ENCODE peak calls at places on chromosomes 11 and 22, in seven cellular contexts. B, Z, L, I, Y, M and Q are unnamed samples.

GRCh38 chr11:76617553-76618265 is 52.8 kb downstream of the LRRC32 start:
- DNase-seq in I (no peak), M (no peak), B (no peak), L (no peak), Z (peak; percentile 83), Y (no peak), Q (no peak)

GRCh38 chr11:15969281-15969680 is 387.1 kb downstream of the SOX6 start:
- DNase-seq in B (no peak), L (no peak), I (peak; percentile 48), Z (peak; percentile 86), Y (peak; percentile 68), M (peak; percentile 85), Q (no peak)

GRCh38 chr11:69361466-69361865 is 67.5 kb downstream of the MYEOV start:
- DNase-seq in Y (no peak), Z (no peak), M (no peak), L (no peak), I (no peak), B (no peak), Q (no peak)

GRCh38 chr11:96168623-96169022 is 174.4 kb downstream of the MAML2 start:
- DNase-seq in Z (peak; percentile 95), I (peak; percentile 67), M (no peak), Y (peak; percentile 67), L (no peak), B (no peak), Q (no peak)

GRCh38 chr11:67651976-67652895 is 1.7 kb upstream of the ACY3 start:
- DNase-seq in L (no peak), Y (peak; percentile 24), M (no peak), Z (no peak), I (peak; percentile 10), B (no peak), Q (no peak)

GRCh38 chr22:32700186-32700882 is 101.2 kb upstream of the TIMP3 start:
- DNase-seq in Z (peak; percentile 64), L (no peak), B (no peak), Y (no peak), M (no peak), I (no peak), Q (no peak)

GRCh38 chr11:45021692-45022130 is 71.0 kb upstream of the TP53I11 start:
- DNase-seq in Z (peak; percentile 95), Y (peak; percentile 52), I (no peak), L (no peak), B (peak; percentile 33), M (peak; percentile 65), Q (peak; percentile 70)

GRCh38 chr11:105227363-105227762 is 87.8 kb upstream of the CARD18 start:
- DNase-seq in L (no peak), Z (no peak), B (no peak), M (no peak), Y (no peak), I (no peak), Q (no peak)

GRCh38 chr11:33610903-33611302 is 89.7 kb downstream of the C11orf91 start:
- DNase-seq in Y (no peak), Z (no peak), B (no peak), L (no peak), I (no peak), M (no peak), Q (no peak)

GRCh38 chr11:117833401-117833891 is 8.9 kb upstream of the FXYD2 start:
- DNase-seq in M (no peak), L (no peak), Y (peak; percentile 87), B (peak; percentile 15), I (no peak), Z (no peak), Q (no peak)

GRCh38 chr11:76768091-76769047 is 14.8 kb upstream of the TSKU start:
- DNase-seq in M (peak; percentile 72), Z (peak; percentile 36), I (no peak), Y (no peak), L (no peak), B (no peak), Q (no peak)

GRCh38 chr22:37752189-37753061 is 55.3 kb upstream of the GCAT start:
- DNase-seq in Z (peak; percentile 95), B (peak; percentile 94), M (no peak), L (no peak), I (peak; percentile 98), Y (peak; percentile 86), Q (no peak)

GRCh38 chr22:24302591-24302990 is 32.0 kb downstream of the SPECC1L start:
- DNase-seq in Y (peak; percentile 42), I (no peak), Z (no peak), B (no peak), L (no peak), M (no peak), Q (no peak)

GRCh38 chr11:87072787-87073186 is 35.1 kb downstream of the TMEM135 start:
- DNase-seq in L (no peak), Y (no peak), B (no peak), M (no peak), Z (no peak), I (peak; percentile 31), Q (no peak)

GRCh38 chr11:43952401-43953342 is 10.2 kb downstream of the C11orf96 start:
- DNase-seq in L (no peak), Y (no peak), Z (peak; percentile 17), I (no peak), B (no peak), M (no peak), Q (no peak)

GRCh38 chr11:57458410-57459111 is 1.8 kb upstream of the RTN4RL2 start:
- DNase-seq in M (no peak), L (peak; percentile 33), Z (peak; percentile 58), B (peak; percentile 84), I (peak; percentile 60), Y (peak; percentile 67), Q (peak; percentile 79)

GRCh38 chr11:29256580-29256979 is 760.2 kb downstream of the KCNA4 start:
- DNase-seq in I (no peak), Y (no peak), Z (no peak), B (no peak), M (peak; percentile 28), L (peak; percentile 5), Q (no peak)

GRCh38 chr11:41246399-41246745 is 213.1 kb downstream of the LRRC4C start:
- DNase-seq in L (no peak), B (no peak), I (no peak), Z (no peak), Y (no peak), M (no peak), Q (no peak)

GRCh38 chr11:64854534-64855502 is 10.4 kb upstream of the CDC42BPG start:
- DNase-seq in B (no peak), M (no peak), Z (peak; percentile 97), I (peak; percentile 100), L (no peak), Y (peak; percentile 81), Q (no peak)

GRCh38 chr11:77384584-77384983 is 83.1 kb upstream of the GDPD4 start:
- DNase-seq in M (no peak), L (no peak), B (no peak), Y (no peak), I (no peak), Z (no peak), Q (no peak)

GRCh38 chr11:78231962-78232459 is 43.3 kb downstream of the USP35 start:
- DNase-seq in L (no peak), B (no peak), Y (no peak), Z (peak; percentile 53), M (peak; percentile 19), I (peak; percentile 67), Q (no peak)

GRCh38 chr11:34659096-34659733 is 38.3 kb downstream of the EHF start:
- DNase-seq in B (no peak), L (no peak), Y (no peak), M (no peak), Z (no peak), I (no peak), Q (no peak)

GRCh38 chr11:46044601-46045000 is 76.7 kb downstream of the PHF21A start:
- DNase-seq in Y (no peak), I (no peak), L (no peak), Z (no peak), M (no peak), B (no peak), Q (no peak)

GRCh38 chr22:23183107-23183698 is 2.9 kb downstream of the BCR start:
- DNase-seq in L (peak; percentile 43), M (peak; percentile 43), Z (peak; percentile 75), Y (peak; percentile 74), B (peak; percentile 80), I (peak; percentile 47), Q (peak; percentile 96)

GRCh38 chr11:134792044-134792443 is 380.0 kb upstream of the B3GAT1 start:
- DNase-seq in Z (no peak), B (peak; percentile 30), L (no peak), M (no peak), Y (no peak), I (peak; percentile 26), Q (no peak)

GRCh38 chr22:44317886-44318637 is 5.3 kb upstream of the SHISAL1 start:
- DNase-seq in I (no peak), B (no peak), Y (no peak), Z (no peak), M (no peak), L (no peak), Q (no peak)
- TF ChIP-seq EZH2phosphoT487 in I (no peak), B (no peak), Y (no peak), Z (no peak), M (no peak), L (no peak), Q (no peak)

DNA sequence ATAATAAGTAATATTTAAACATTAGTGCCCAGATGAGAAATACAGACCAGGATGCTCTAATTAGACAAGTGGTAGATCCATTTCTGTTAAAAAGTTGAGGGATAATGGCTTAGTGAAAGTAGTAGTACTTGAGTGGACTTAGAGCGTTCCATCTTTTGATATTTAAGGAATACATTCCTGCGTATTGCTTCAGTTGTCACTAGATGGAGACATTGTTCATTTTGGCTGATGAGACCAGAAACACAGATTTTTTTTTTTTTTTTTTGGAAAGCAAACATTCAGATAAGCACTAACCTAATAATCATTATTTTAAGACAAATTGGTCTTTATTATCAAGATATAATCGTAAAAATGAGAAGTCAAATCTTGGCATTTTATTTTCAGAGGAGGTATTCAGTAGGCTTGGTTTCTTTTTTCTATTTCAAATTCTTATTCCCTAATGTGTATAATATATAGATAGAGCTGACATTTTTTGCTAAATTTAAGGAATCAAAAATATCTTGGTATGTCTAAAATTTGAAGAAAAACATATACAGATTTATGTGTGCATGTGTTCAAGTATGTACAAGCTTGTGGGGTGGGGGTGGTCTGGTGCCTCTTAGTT is 92.9 kb downstream of the DYNC2H1 start:
- DNase-seq in Y (peak; percentile 43), Z (peak; percentile 66), M (peak; percentile 38), B (peak; percentile 28), I (peak; percentile 74), L (peak; percentile 23), Q (peak; percentile 62)
- TF ChIP-seq EZH2phosphoT487 in Y (no peak), Z (no peak), M (no peak), B (no peak), I (no peak), L (no peak), Q (no peak)

DNA sequence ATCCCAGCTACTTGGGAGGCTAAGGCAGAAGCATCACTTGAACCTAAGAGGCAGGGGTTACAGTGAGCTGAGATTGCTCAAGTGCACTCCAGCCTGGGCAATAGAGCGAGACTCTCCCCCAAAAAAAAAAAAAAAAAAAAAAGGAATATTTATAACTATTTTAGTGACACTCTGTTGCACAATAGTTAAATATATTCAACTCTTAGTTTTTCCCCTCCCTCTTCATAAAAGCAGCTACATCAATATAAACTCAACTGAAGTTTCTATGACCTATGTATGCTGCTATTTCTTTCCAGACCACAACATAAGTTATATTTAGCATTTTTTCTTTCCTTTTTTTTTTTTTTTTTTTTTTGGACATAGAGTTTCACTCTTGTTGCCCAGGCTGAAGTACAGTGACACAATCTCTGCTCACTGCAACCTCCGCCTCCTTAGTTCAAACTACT is 19.2 kb downstream of the CELF1 start:
- DNase-seq in B (no peak), I (no peak), L (no peak), Y (no peak), M (no peak), Z (peak; percentile 75), Q (no peak)
- TF ChIP-seq EZH2phosphoT487 in B (no peak), I (no peak), L (no peak), Y (no peak), M (no peak), Z (no peak), Q (no peak)

GRCh38 chr11:128857341-128857740 is 9.8 kb downstream of the KCNJ1 start:
- DNase-seq in M (no peak), L (no peak), Z (no peak), B (no peak), I (no peak), Y (no peak), Q (no peak)
- TF ChIP-seq EZH2phosphoT487 in M (no peak), L (no peak), Z (no peak), B (no peak), I (no peak), Y (no peak), Q (no peak)